ENCODE peak calls at places on chromosome 21, in seven cellular contexts. P is adrenal gland; S is AG04450; K is NCI-H2081; Z is GM23338; Q is NAMALWA; W is stimulated activated CD4-positive, alpha-beta T cell treated with anti-CD3 and anti-CD28 coated beads, Interleukin-4, amount 100 ng/mL, for 4 hours. N is an unnamed sample.

GRCh38 chr21:25809013-25809412 is 74.2 kb downstream of the GABPA start:
- DNase-seq in P (no peak), S (no peak), K (no peak), Z (no peak), Q (no peak), W (no peak), N (no peak)

GRCh38 chr21:44402323-44403105 is 49.1 kb downstream of the TRPM2 start:
- DNase-seq in P (no peak), S (no peak), K (no peak), Z (no peak), Q (no peak), W (no peak), N (no peak)

GRCh38 chr21:40165212-40165611 is 298.0 kb downstream of the PCP4 start:
- DNase-seq in P (no peak), S (no peak), K (no peak), Z (no peak), Q (no peak), W (no peak), N (no peak)

GRCh38 chr21:34336756-34337391 is 26.9 kb upstream of the KCNE2 start:
- DNase-seq in P (peak), S (peak), K (peak), Z (no peak), Q (no peak), W (no peak), N (peak)

GRCh38 chr21:30577766-30578165 is 12.4 kb downstream of the KRTAP22-2 start:
- DNase-seq in P (no peak), S (no peak), K (no peak), Z (no peak), Q (no peak), W (no peak), N (peak)

GRCh38 chr21:45387506-45387905 is 17.5 kb upstream of the COL18A1 start:
- DNase-seq in P (peak), S (no peak), K (no peak), Z (no peak), Q (no peak), W (no peak), N (no peak)

GRCh38 chr21:25871566-25871965 is 136.8 kb downstream of the GABPA start:
- DNase-seq in P (no peak), S (no peak), K (no peak), Z (peak), Q (peak), W (no peak), N (no peak)

GRCh38 chr21:35136586-35137254 is 87.6 kb upstream of the RUNX1 start:
- DNase-seq in P (no peak), S (no peak), K (no peak), Z (peak), Q (no peak), W (no peak), N (peak)

GRCh38 chr21:44454747-44455523 is at the start of gene LRRC3:
- DNase-seq in P (peak), S (no peak), K (peak), Z (peak), Q (peak), W (peak), N (peak)